ENCODE peak calls at places on chromosomes 1 and 21, in seven cellular contexts. One of them, this sample, is unnamed.
A peak's percentile ranks its signal among the peaks of the same experiment; 100 is the strongest.

GRCh38 chr1:115089443-115090340 is at the start of gene TSPAN2:
- DNase-seq in heart right ventricle: peak; percentile 74
- DNase-seq in thoracic aorta: peak; percentile 62
- DNase-seq in pancreas: peak; percentile 36
- DNase-seq in brain microvascular endothelial cell: peak; percentile 28
- DNase-seq in adrenal gland: peak; percentile 53
- DNase-seq in fibroblast of lung: peak; percentile 83
- DNase-seq in this sample: no peak

GRCh38 chr1:228317891-228318810 is 88.5 kb downstream of the TRIM11 start:
- DNase-seq in brain microvascular endothelial cell: no peak
- DNase-seq in thoracic aorta: no peak
- DNase-seq in adrenal gland: no peak
- DNase-seq in heart right ventricle: peak; percentile 6
- DNase-seq in pancreas: peak; percentile 3
- DNase-seq in fibroblast of lung: no peak
- DNase-seq in this sample: no peak

GRCh38 chr1:156412653-156413309 is 43.8 kb downstream of the RHBG start:
- DNase-seq in brain microvascular endothelial cell: no peak
- DNase-seq in fibroblast of lung: no peak
- DNase-seq in thoracic aorta: no peak
- DNase-seq in adrenal gland: no peak
- DNase-seq in pancreas: no peak
- DNase-seq in heart right ventricle: no peak
- DNase-seq in this sample: no peak

GRCh38 chr21:42513985-42514882 is 582 bp downstream of the SLC37A1 start:
- DNase-seq in brain microvascular endothelial cell: no peak
- DNase-seq in pancreas: peak; percentile 60
- DNase-seq in fibroblast of lung: peak; percentile 24
- DNase-seq in heart right ventricle: peak; percentile 64
- DNase-seq in adrenal gland: peak; percentile 80
- DNase-seq in thoracic aorta: no peak
- DNase-seq in this sample: no peak

GRCh38 chr1:92203105-92203504 is 14.6 kb upstream of the C1orf146 start:
- DNase-seq in thoracic aorta: no peak
- DNase-seq in heart right ventricle: no peak
- DNase-seq in brain microvascular endothelial cell: no peak
- DNase-seq in fibroblast of lung: no peak
- DNase-seq in adrenal gland: no peak
- DNase-seq in pancreas: no peak
- DNase-seq in this sample: no peak

GRCh38 chr1:169452921-169453320 is 25.6 kb upstream of the CCDC181 start:
- DNase-seq in adrenal gland: no peak
- DNase-seq in fibroblast of lung: no peak
- DNase-seq in heart right ventricle: no peak
- DNase-seq in pancreas: no peak
- DNase-seq in brain microvascular endothelial cell: no peak
- DNase-seq in thoracic aorta: no peak
- DNase-seq in this sample: no peak

GRCh38 chr1:210394281-210394798 is 65.6 kb downstream of the HHAT start:
- DNase-seq in thoracic aorta: peak; percentile 16
- DNase-seq in heart right ventricle: no peak
- DNase-seq in pancreas: no peak
- DNase-seq in fibroblast of lung: peak; percentile 89
- DNase-seq in brain microvascular endothelial cell: peak; percentile 24
- DNase-seq in adrenal gland: no peak
- DNase-seq in this sample: no peak

GRCh38 chr1:193736507-193736906 is 550.1 kb upstream of the B3GALT2 start:
- DNase-seq in fibroblast of lung: no peak
- DNase-seq in pancreas: no peak
- DNase-seq in adrenal gland: no peak
- DNase-seq in heart right ventricle: no peak
- DNase-seq in brain microvascular endothelial cell: no peak
- DNase-seq in thoracic aorta: no peak
- DNase-seq in this sample: no peak

GRCh38 chr1:2383576-2383975 is 7.8 kb downstream of the MORN1 start:
- DNase-seq in pancreas: no peak
- DNase-seq in brain microvascular endothelial cell: no peak
- DNase-seq in heart right ventricle: peak; percentile 4
- DNase-seq in thoracic aorta: no peak
- DNase-seq in adrenal gland: peak; percentile 50
- DNase-seq in fibroblast of lung: no peak
- DNase-seq in this sample: no peak

GRCh38 chr1:28540651-28541050 is 12.2 kb upstream of the TRNAU1AP start:
- DNase-seq in adrenal gland: no peak
- DNase-seq in fibroblast of lung: no peak
- DNase-seq in thoracic aorta: no peak
- DNase-seq in brain microvascular endothelial cell: no peak
- DNase-seq in pancreas: no peak
- DNase-seq in heart right ventricle: no peak
- DNase-seq in this sample: no peak

GRCh38 chr1:156677616-156678596 is 699 bp upstream of the NES start:
- DNase-seq in pancreas: no peak
- DNase-seq in brain microvascular endothelial cell: peak; percentile 65
- DNase-seq in adrenal gland: peak; percentile 75
- DNase-seq in fibroblast of lung: peak; percentile 80
- DNase-seq in heart right ventricle: peak; percentile 68
- DNase-seq in thoracic aorta: no peak
- DNase-seq in this sample: no peak

GRCh38 chr1:160489513-160490261 is 33.4 kb downstream of the SLAMF6 start:
- DNase-seq in heart right ventricle: no peak
- DNase-seq in fibroblast of lung: no peak
- DNase-seq in brain microvascular endothelial cell: no peak
- DNase-seq in thoracic aorta: no peak
- DNase-seq in adrenal gland: no peak
- DNase-seq in pancreas: no peak
- DNase-seq in this sample: no peak

GRCh38 chr1:117795190-117795589 is 134.2 kb downstream of the GDAP2 start:
- DNase-seq in fibroblast of lung: peak; percentile 88
- DNase-seq in thoracic aorta: no peak
- DNase-seq in pancreas: no peak
- DNase-seq in heart right ventricle: peak; percentile 22
- DNase-seq in brain microvascular endothelial cell: peak; percentile 88
- DNase-seq in adrenal gland: peak; percentile 56
- DNase-seq in this sample: peak; percentile 38

GRCh38 chr1:150268342-150268705 is 492 bp downstream of the APH1A start:
- DNase-seq in heart right ventricle: no peak
- DNase-seq in pancreas: peak; percentile 37
- DNase-seq in fibroblast of lung: peak; percentile 17
- DNase-seq in adrenal gland: peak; percentile 81
- DNase-seq in brain microvascular endothelial cell: no peak
- DNase-seq in thoracic aorta: no peak
- DNase-seq in this sample: no peak

GRCh38 chr1:204692320-204692851 is 6.8 kb upstream of the LRRN2 start:
- DNase-seq in brain microvascular endothelial cell: no peak
- DNase-seq in pancreas: no peak
- DNase-seq in heart right ventricle: no peak
- DNase-seq in fibroblast of lung: no peak
- DNase-seq in thoracic aorta: no peak
- DNase-seq in adrenal gland: no peak
- DNase-seq in this sample: no peak
- TF ChIP-seq CTCF in brain microvascular endothelial cell: no peak
- TF ChIP-seq CTCF in pancreas: no peak
- TF ChIP-seq CTCF in heart right ventricle: no peak
- TF ChIP-seq CTCF in fibroblast of lung: no peak
- TF ChIP-seq CTCF in thoracic aorta: no peak
- TF ChIP-seq CTCF in adrenal gland: no peak
- TF ChIP-seq CTCF in this sample: peak; percentile 25

DNA sequence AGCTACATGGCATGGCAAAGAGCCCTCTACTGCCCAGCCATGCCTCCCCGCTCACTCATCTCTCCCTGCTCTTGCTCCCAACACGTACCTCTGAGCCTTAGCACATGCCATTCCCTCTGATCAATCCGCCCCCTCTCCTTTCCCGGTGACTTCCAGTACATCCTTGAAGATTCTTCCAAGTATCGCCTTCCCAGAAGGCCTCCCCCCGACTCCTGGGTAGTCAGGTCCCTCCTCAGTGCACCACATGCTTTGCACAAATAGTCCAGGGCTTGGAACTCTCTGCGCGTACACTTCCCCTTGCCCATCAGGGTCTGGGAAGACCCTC is 77.0 kb upstream of the IFFO2 start:
- DNase-seq in heart right ventricle: no peak
- DNase-seq in thoracic aorta: no peak
- DNase-seq in adrenal gland: no peak
- DNase-seq in fibroblast of lung: peak; percentile 58
- DNase-seq in pancreas: no peak
- DNase-seq in brain microvascular endothelial cell: no peak
- DNase-seq in this sample: no peak
- H3K27me3 ChIP-seq in heart right ventricle: no peaks in the 10 kb centered on the region
- H3K27me3 ChIP-seq in thoracic aorta: no peaks in the 10 kb centered on the region
- H3K27me3 ChIP-seq in adrenal gland: no peaks in the 10 kb centered on the region
- H3K27me3 ChIP-seq in fibroblast of lung: peaks cover 13% of the 10 kb centered on the region
- H3K27me3 ChIP-seq in pancreas: no peaks in the 10 kb centered on the region
- H3K27me3 ChIP-seq in brain microvascular endothelial cell: no peaks in the 10 kb centered on the region
- H3K27me3 ChIP-seq in this sample: peaks cover 6% of the 10 kb centered on the region

GRCh38 chr1:216833516-216833915 is 110.3 kb upstream of the ESRRG start:
- DNase-seq in brain microvascular endothelial cell: no peak
- DNase-seq in thoracic aorta: no peak
- DNase-seq in fibroblast of lung: no peak
- DNase-seq in adrenal gland: no peak
- DNase-seq in pancreas: no peak
- DNase-seq in heart right ventricle: no peak
- DNase-seq in this sample: no peak
- TF ChIP-seq CTCF in brain microvascular endothelial cell: no peak
- TF ChIP-seq CTCF in thoracic aorta: no peak
- TF ChIP-seq CTCF in fibroblast of lung: no peak
- TF ChIP-seq CTCF in adrenal gland: no peak
- TF ChIP-seq CTCF in pancreas: no peak
- TF ChIP-seq CTCF in heart right ventricle: no peak
- TF ChIP-seq CTCF in this sample: no peak

DNA sequence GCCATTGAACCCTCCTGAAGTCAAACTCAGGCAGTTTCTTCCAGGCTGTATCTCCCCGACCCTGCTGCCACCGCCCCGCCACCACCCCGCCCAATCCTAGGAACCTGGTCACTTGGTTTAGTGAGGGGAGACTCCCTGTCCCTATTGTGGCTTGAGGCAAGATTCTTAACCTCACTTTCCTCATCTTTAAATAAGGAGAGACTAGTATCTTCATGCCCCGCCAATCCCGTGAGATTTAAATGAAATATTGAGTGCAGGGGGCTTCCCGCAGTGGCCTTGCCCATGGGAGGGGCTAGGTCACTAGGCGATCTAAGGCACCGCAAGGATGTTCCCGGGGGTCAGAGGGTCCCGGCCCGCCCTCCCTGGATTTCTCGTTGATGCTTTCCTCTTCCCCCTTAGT is 998 bp downstream of the KDF1 start:
- DNase-seq in adrenal gland: no peak
- DNase-seq in heart right ventricle: no peak
- DNase-seq in brain microvascular endothelial cell: no peak
- DNase-seq in thoracic aorta: no peak
- DNase-seq in pancreas: no peak
- DNase-seq in fibroblast of lung: no peak
- DNase-seq in this sample: no peak
- H3K27me3 ChIP-seq in adrenal gland: peaks cover 10% of the 10 kb centered on the region
- H3K27me3 ChIP-seq in heart right ventricle: peaks cover 14% of the 10 kb centered on the region
- H3K27me3 ChIP-seq in brain microvascular endothelial cell: peaks cover 10% of the 10 kb centered on the region
- H3K27me3 ChIP-seq in thoracic aorta: peaks cover 25% of the 10 kb centered on the region
- H3K27me3 ChIP-seq in pancreas: no peaks in the 10 kb centered on the region
- H3K27me3 ChIP-seq in fibroblast of lung: peaks cover 23% of the 10 kb centered on the region
- H3K27me3 ChIP-seq in this sample: peaks cover 10% of the 10 kb centered on the region

DNA sequence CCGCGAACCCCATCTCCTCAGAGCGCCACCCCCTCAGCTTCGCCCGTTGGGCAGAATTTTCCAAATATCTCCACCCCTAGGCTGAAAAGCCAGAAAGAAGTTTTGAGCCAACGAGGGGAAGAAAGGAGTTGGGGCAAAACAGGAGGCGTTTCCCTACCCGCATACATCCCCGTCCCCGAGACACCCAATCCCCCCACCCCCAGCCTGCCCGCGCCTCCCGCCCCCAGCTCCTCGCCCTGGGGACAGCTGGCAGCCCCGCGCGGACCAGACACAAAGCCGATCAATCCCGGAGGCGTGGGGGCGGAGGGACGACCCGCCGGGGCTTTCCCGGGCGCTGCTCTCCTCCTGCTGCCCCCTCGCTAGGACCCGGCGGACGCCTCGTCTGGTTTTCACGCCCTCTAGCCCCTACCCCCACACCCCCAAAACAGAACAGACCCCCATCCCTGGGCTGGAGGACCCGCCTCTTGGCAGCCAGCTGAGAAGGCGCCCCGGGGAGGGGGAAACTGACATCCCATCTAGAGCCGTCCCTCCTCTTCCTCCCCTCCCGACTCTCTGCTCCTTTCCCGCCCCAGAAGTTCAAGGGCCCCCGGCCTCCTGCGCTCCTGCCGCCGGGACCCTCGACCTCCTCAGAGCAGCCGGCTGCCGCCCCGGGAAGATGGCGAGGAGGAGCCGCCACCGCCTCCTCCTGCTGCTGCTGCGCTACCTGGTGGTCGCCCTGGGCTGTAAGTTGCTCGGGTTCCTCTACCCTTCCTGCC is at the start of gene JAM2:
- DNase-seq in heart right ventricle: peak; percentile 58
- DNase-seq in pancreas: peak; percentile 11
- DNase-seq in thoracic aorta: no peak
- DNase-seq in adrenal gland: peak; percentile 61
- DNase-seq in fibroblast of lung: peak; percentile 39
- DNase-seq in brain microvascular endothelial cell: no peak
- DNase-seq in this sample: no peak
- TF ChIP-seq CTCF in heart right ventricle: peak; percentile 46
- TF ChIP-seq CTCF in pancreas: no peak
- TF ChIP-seq CTCF in thoracic aorta: peak; percentile 25
- TF ChIP-seq CTCF in adrenal gland: no peak
- TF ChIP-seq CTCF in fibroblast of lung: peak; percentile 46
- TF ChIP-seq CTCF in brain microvascular endothelial cell: peak; percentile 60
- TF ChIP-seq CTCF in this sample: peak; percentile 56

GRCh38 chr21:33031562-33031961 is 5.8 kb downstream of the OLIG2 start:
- DNase-seq in pancreas: no peak
- DNase-seq in thoracic aorta: no peak
- DNase-seq in adrenal gland: no peak
- DNase-seq in fibroblast of lung: no peak
- DNase-seq in heart right ventricle: no peak
- DNase-seq in brain microvascular endothelial cell: no peak
- DNase-seq in this sample: no peak

GRCh38 chr21:33029975-33030461 is 4.3 kb downstream of the OLIG2 start:
- DNase-seq in pancreas: no peak
- DNase-seq in fibroblast of lung: no peak
- DNase-seq in thoracic aorta: no peak
- DNase-seq in heart right ventricle: no peak
- DNase-seq in brain microvascular endothelial cell: no peak
- DNase-seq in adrenal gland: no peak
- DNase-seq in this sample: no peak

GRCh38 chr21:33032434-33033047 is 6.8 kb downstream of the OLIG2 start:
- DNase-seq in thoracic aorta: no peak
- DNase-seq in adrenal gland: no peak
- DNase-seq in heart right ventricle: no peak
- DNase-seq in pancreas: no peak
- DNase-seq in fibroblast of lung: no peak
- DNase-seq in brain microvascular endothelial cell: no peak
- DNase-seq in this sample: no peak

GRCh38 chr21:33030633-33031032 is 4.9 kb downstream of the OLIG2 start:
- DNase-seq in fibroblast of lung: no peak
- DNase-seq in adrenal gland: no peak
- DNase-seq in pancreas: no peak
- DNase-seq in thoracic aorta: no peak
- DNase-seq in heart right ventricle: no peak
- DNase-seq in brain microvascular endothelial cell: no peak
- DNase-seq in this sample: no peak

DNA sequence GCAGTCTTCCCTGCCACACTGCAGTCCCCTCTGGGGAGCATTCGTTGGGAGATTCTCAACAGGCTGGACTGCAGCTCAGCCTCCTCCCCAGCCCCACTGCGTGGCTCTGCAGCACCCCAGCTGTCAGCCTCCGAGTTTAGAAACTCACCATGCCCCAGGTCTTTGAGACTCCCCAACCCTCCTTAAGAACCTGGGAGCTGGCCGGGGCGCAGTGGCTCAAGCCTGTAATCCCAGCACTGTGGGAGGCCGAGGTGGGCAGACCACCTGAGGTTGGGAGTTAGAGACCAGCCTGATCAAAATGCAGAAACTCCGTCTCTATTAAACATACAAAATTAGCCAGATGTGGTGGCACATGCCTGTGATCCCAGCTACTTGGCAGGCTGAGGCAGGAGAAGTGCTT is 5.4 kb downstream of the OLIG2 start:
- DNase-seq in brain microvascular endothelial cell: no peak
- DNase-seq in adrenal gland: no peak
- DNase-seq in pancreas: no peak
- DNase-seq in fibroblast of lung: no peak
- DNase-seq in thoracic aorta: no peak
- DNase-seq in heart right ventricle: no peak
- DNase-seq in this sample: no peak
- H3K27me3 ChIP-seq in brain microvascular endothelial cell: peaks cover 86% of the 10 kb centered on the region
- H3K27me3 ChIP-seq in adrenal gland: peaks cover 93% of the 10 kb centered on the region
- H3K27me3 ChIP-seq in pancreas: no peaks in the 10 kb centered on the region
- H3K27me3 ChIP-seq in fibroblast of lung: peaks cover 75% of the 10 kb centered on the region
- H3K27me3 ChIP-seq in thoracic aorta: no peaks in the 10 kb centered on the region
- H3K27me3 ChIP-seq in heart right ventricle: peaks cover 62% of the 10 kb centered on the region
- H3K27me3 ChIP-seq in this sample: peaks cover 89% of the 10 kb centered on the region